ENCODE peak calls at places on chromosome 5, in nine cellular contexts. One of them, this sample, is unnamed.

GRCh38 chr5:115265220-115265619 is 2.5 kb upstream of the PGGT1B start:
- DNase-seq in neural progenitor cell: no peak
- DNase-seq in fibroblast of lung: no peak
- DNase-seq in heart right ventricle: no peak
- DNase-seq in heart left ventricle: no peak
- DNase-seq in GM12865: no peak
- DNase-seq in nephron progenitor cell: no peak
- DNase-seq in HFF-Myc: no peak
- DNase-seq in colonic mucosa: no peak
- DNase-seq in this sample: no peak

GRCh38 chr5:180866296-180866695 is 5.2 kb upstream of the ZFP62 start:
- DNase-seq in heart right ventricle: no peak
- DNase-seq in neural progenitor cell: no peak
- DNase-seq in colonic mucosa: peak
- DNase-seq in HFF-Myc: no peak
- DNase-seq in fibroblast of lung: no peak
- DNase-seq in nephron progenitor cell: no peak
- DNase-seq in GM12865: no peak
- DNase-seq in heart left ventricle: no peak
- DNase-seq in this sample: no peak

GRCh38 chr5:63686938-63687337 is 275.3 kb downstream of the HTR1A start:
- DNase-seq in HFF-Myc: no peak
- DNase-seq in colonic mucosa: no peak
- DNase-seq in heart right ventricle: no peak
- DNase-seq in fibroblast of lung: no peak
- DNase-seq in heart left ventricle: no peak
- DNase-seq in nephron progenitor cell: no peak
- DNase-seq in neural progenitor cell: no peak
- DNase-seq in GM12865: no peak
- DNase-seq in this sample: no peak

GRCh38 chr5:173896631-173897030 is 8.5 kb downstream of the CPEB4 start:
- DNase-seq in neural progenitor cell: no peak
- DNase-seq in HFF-Myc: no peak
- DNase-seq in heart right ventricle: no peak
- DNase-seq in GM12865: no peak
- DNase-seq in fibroblast of lung: no peak
- DNase-seq in colonic mucosa: no peak
- DNase-seq in nephron progenitor cell: no peak
- DNase-seq in heart left ventricle: no peak
- DNase-seq in this sample: no peak

GRCh38 chr5:39678533-39678932 is 253.8 kb upstream of the DAB2 start:
- DNase-seq in nephron progenitor cell: no peak
- DNase-seq in heart left ventricle: no peak
- DNase-seq in colonic mucosa: no peak
- DNase-seq in GM12865: no peak
- DNase-seq in HFF-Myc: no peak
- DNase-seq in fibroblast of lung: no peak
- DNase-seq in neural progenitor cell: no peak
- DNase-seq in heart right ventricle: no peak
- DNase-seq in this sample: no peak

GRCh38 chr5:174192103-174192655 is 146.7 kb downstream of the NSG2 start:
- DNase-seq in heart right ventricle: no peak
- DNase-seq in nephron progenitor cell: no peak
- DNase-seq in HFF-Myc: no peak
- DNase-seq in fibroblast of lung: no peak
- DNase-seq in colonic mucosa: no peak
- DNase-seq in heart left ventricle: no peak
- DNase-seq in GM12865: no peak
- DNase-seq in neural progenitor cell: no peak
- DNase-seq in this sample: no peak

GRCh38 chr5:142796492-142797109 is 26.4 kb downstream of the ARHGAP26 start:
- DNase-seq in HFF-Myc: no peak
- DNase-seq in heart right ventricle: no peak
- DNase-seq in heart left ventricle: no peak
- DNase-seq in colonic mucosa: peak
- DNase-seq in nephron progenitor cell: no peak
- DNase-seq in GM12865: no peak
- DNase-seq in neural progenitor cell: no peak
- DNase-seq in fibroblast of lung: no peak
- DNase-seq in this sample: no peak

GRCh38 chr5:93785475-93785874 is 44.1 kb upstream of the POU5F2 start:
- DNase-seq in heart right ventricle: no peak
- DNase-seq in fibroblast of lung: no peak
- DNase-seq in nephron progenitor cell: no peak
- DNase-seq in neural progenitor cell: no peak
- DNase-seq in heart left ventricle: no peak
- DNase-seq in HFF-Myc: no peak
- DNase-seq in colonic mucosa: no peak
- DNase-seq in GM12865: no peak
- DNase-seq in this sample: no peak

GRCh38 chr5:141850183-141850768 is 27.9 kb downstream of the PCDH1 start:
- DNase-seq in nephron progenitor cell: no peak
- DNase-seq in colonic mucosa: peak
- DNase-seq in fibroblast of lung: peak
- DNase-seq in heart left ventricle: peak
- DNase-seq in heart right ventricle: peak
- DNase-seq in GM12865: peak
- DNase-seq in neural progenitor cell: peak
- DNase-seq in HFF-Myc: no peak
- DNase-seq in this sample: peak

GRCh38 chr5:95130951-95131350 is 153.9 kb downstream of the MCTP1 start:
- DNase-seq in fibroblast of lung: peak
- DNase-seq in neural progenitor cell: no peak
- DNase-seq in GM12865: no peak
- DNase-seq in heart right ventricle: peak
- DNase-seq in heart left ventricle: peak
- DNase-seq in nephron progenitor cell: no peak
- DNase-seq in HFF-Myc: no peak
- DNase-seq in colonic mucosa: no peak
- DNase-seq in this sample: no peak

GRCh38 chr5:77144837-77145139 is 57.7 kb upstream of the ZBED3 start:
- DNase-seq in nephron progenitor cell: no peak
- DNase-seq in heart left ventricle: no peak
- DNase-seq in HFF-Myc: no peak
- DNase-seq in fibroblast of lung: no peak
- DNase-seq in colonic mucosa: no peak
- DNase-seq in GM12865: no peak
- DNase-seq in neural progenitor cell: no peak
- DNase-seq in heart right ventricle: no peak
- DNase-seq in this sample: no peak

GRCh38 chr5:124402144-124402581 is 344.3 kb downstream of the ZNF608 start:
- DNase-seq in HFF-Myc: no peak
- DNase-seq in GM12865: no peak
- DNase-seq in neural progenitor cell: no peak
- DNase-seq in fibroblast of lung: peak
- DNase-seq in heart right ventricle: no peak
- DNase-seq in nephron progenitor cell: no peak
- DNase-seq in colonic mucosa: peak
- DNase-seq in heart left ventricle: no peak
- DNase-seq in this sample: no peak

GRCh38 chr5:170278611-170279500 is 18.7 kb downstream of the LCP2 start:
- DNase-seq in heart left ventricle: no peak
- DNase-seq in colonic mucosa: peak
- DNase-seq in GM12865: peak
- DNase-seq in fibroblast of lung: no peak
- DNase-seq in neural progenitor cell: peak
- DNase-seq in HFF-Myc: no peak
- DNase-seq in heart right ventricle: peak
- DNase-seq in nephron progenitor cell: no peak
- DNase-seq in this sample: peak

GRCh38 chr5:138303365-138303764 is 28.2 kb downstream of the CDC25C start:
- DNase-seq in GM12865: no peak
- DNase-seq in neural progenitor cell: no peak
- DNase-seq in heart right ventricle: no peak
- DNase-seq in nephron progenitor cell: no peak
- DNase-seq in colonic mucosa: no peak
- DNase-seq in fibroblast of lung: peak
- DNase-seq in HFF-Myc: peak
- DNase-seq in heart left ventricle: no peak
- DNase-seq in this sample: no peak

GRCh38 chr5:126543660-126544059 is 51.4 kb downstream of the ALDH7A1 start:
- DNase-seq in HFF-Myc: no peak
- DNase-seq in nephron progenitor cell: no peak
- DNase-seq in GM12865: no peak
- DNase-seq in colonic mucosa: peak
- DNase-seq in neural progenitor cell: no peak
- DNase-seq in heart right ventricle: no peak
- DNase-seq in heart left ventricle: no peak
- DNase-seq in fibroblast of lung: no peak
- DNase-seq in this sample: no peak

GRCh38 chr5:178307266-178308045 is 74.9 kb upstream of the PHYKPL start:
- DNase-seq in HFF-Myc: no peak
- DNase-seq in fibroblast of lung: no peak
- DNase-seq in heart left ventricle: no peak
- DNase-seq in nephron progenitor cell: no peak
- DNase-seq in colonic mucosa: no peak
- DNase-seq in heart right ventricle: no peak
- DNase-seq in neural progenitor cell: no peak
- DNase-seq in GM12865: no peak
- DNase-seq in this sample: no peak

GRCh38 chr5:54753034-54753433 is 232.4 kb downstream of the ESM1 start:
- DNase-seq in fibroblast of lung: peak
- DNase-seq in neural progenitor cell: no peak
- DNase-seq in HFF-Myc: no peak
- DNase-seq in nephron progenitor cell: no peak
- DNase-seq in heart left ventricle: no peak
- DNase-seq in colonic mucosa: no peak
- DNase-seq in GM12865: peak
- DNase-seq in heart right ventricle: no peak
- DNase-seq in this sample: peak

GRCh38 chr5:72325566-72326297 is 5.6 kb downstream of the PTCD2 start:
- DNase-seq in nephron progenitor cell: no peak
- DNase-seq in heart left ventricle: no peak
- DNase-seq in fibroblast of lung: peak
- DNase-seq in GM12865: no peak
- DNase-seq in colonic mucosa: no peak
- DNase-seq in HFF-Myc: no peak
- DNase-seq in neural progenitor cell: no peak
- DNase-seq in heart right ventricle: no peak
- DNase-seq in this sample: no peak

GRCh38 chr5:149138182-149138923 is 2.9 kb upstream of the ABLIM3 start:
- DNase-seq in GM12865: no peak
- DNase-seq in heart left ventricle: no peak
- DNase-seq in colonic mucosa: no peak
- DNase-seq in neural progenitor cell: no peak
- DNase-seq in HFF-Myc: no peak
- DNase-seq in nephron progenitor cell: no peak
- DNase-seq in fibroblast of lung: no peak
- DNase-seq in heart right ventricle: peak
- DNase-seq in this sample: no peak

GRCh38 chr5:149140197-149141002 is 893 bp upstream of the ABLIM3 start:
- DNase-seq in heart right ventricle: no peak
- DNase-seq in nephron progenitor cell: no peak
- DNase-seq in fibroblast of lung: no peak
- DNase-seq in GM12865: no peak
- DNase-seq in colonic mucosa: no peak
- DNase-seq in neural progenitor cell: no peak
- DNase-seq in HFF-Myc: no peak
- DNase-seq in heart left ventricle: no peak
- DNase-seq in this sample: no peak

GRCh38 chr5:149141957-149142851 is 911 bp downstream of the ABLIM3 start:
- DNase-seq in colonic mucosa: no peak
- DNase-seq in HFF-Myc: no peak
- DNase-seq in fibroblast of lung: peak
- DNase-seq in heart left ventricle: peak
- DNase-seq in heart right ventricle: peak
- DNase-seq in neural progenitor cell: peak
- DNase-seq in GM12865: no peak
- DNase-seq in nephron progenitor cell: no peak
- DNase-seq in this sample: no peak

GRCh38 chr5:149143470-149143869 is 2.2 kb downstream of the ABLIM3 start:
- DNase-seq in heart right ventricle: peak
- DNase-seq in fibroblast of lung: peak
- DNase-seq in neural progenitor cell: no peak
- DNase-seq in heart left ventricle: peak
- DNase-seq in HFF-Myc: no peak
- DNase-seq in GM12865: no peak
- DNase-seq in colonic mucosa: no peak
- DNase-seq in nephron progenitor cell: no peak
- DNase-seq in this sample: no peak

GRCh38 chr5:149141224-149141956 is at the start of gene ABLIM3:
- DNase-seq in heart right ventricle: peak
- DNase-seq in colonic mucosa: peak
- DNase-seq in nephron progenitor cell: peak
- DNase-seq in HFF-Myc: no peak
- DNase-seq in GM12865: peak
- DNase-seq in neural progenitor cell: peak
- DNase-seq in fibroblast of lung: no peak
- DNase-seq in heart left ventricle: peak
- DNase-seq in this sample: peak
- TF ChIP-seq CTCF in heart right ventricle: peak
- TF ChIP-seq CTCF in colonic mucosa: peak
- TF ChIP-seq CTCF in nephron progenitor cell: peak
- TF ChIP-seq CTCF in HFF-Myc: peak
- TF ChIP-seq CTCF in GM12865: peak
- TF ChIP-seq CTCF in neural progenitor cell: peak
- TF ChIP-seq CTCF in fibroblast of lung: peak
- TF ChIP-seq CTCF in heart left ventricle: peak
- TF ChIP-seq CTCF in this sample: peak

GRCh38 chr5:12704955-12705354 is 800.7 kb upstream of the CTNND2 start:
- DNase-seq in fibroblast of lung: peak
- DNase-seq in heart left ventricle: no peak
- DNase-seq in heart right ventricle: no peak
- DNase-seq in colonic mucosa: no peak
- DNase-seq in HFF-Myc: no peak
- DNase-seq in nephron progenitor cell: no peak
- DNase-seq in neural progenitor cell: no peak
- DNase-seq in GM12865: no peak
- DNase-seq in this sample: no peak
- TF ChIP-seq CTCF in fibroblast of lung: no peak
- TF ChIP-seq CTCF in heart left ventricle: no peak
- TF ChIP-seq CTCF in heart right ventricle: no peak
- TF ChIP-seq CTCF in colonic mucosa: no peak
- TF ChIP-seq CTCF in HFF-Myc: no peak
- TF ChIP-seq CTCF in nephron progenitor cell: peak
- TF ChIP-seq CTCF in neural progenitor cell: peak
- TF ChIP-seq CTCF in GM12865: no peak
- TF ChIP-seq CTCF in this sample: no peak

GRCh38 chr5:157747766-157748700 is 4.5 kb downstream of the LSM11 start:
- DNase-seq in heart left ventricle: no peak
- DNase-seq in neural progenitor cell: no peak
- DNase-seq in GM12865: no peak
- DNase-seq in heart right ventricle: no peak
- DNase-seq in colonic mucosa: no peak
- DNase-seq in nephron progenitor cell: no peak
- DNase-seq in HFF-Myc: no peak
- DNase-seq in fibroblast of lung: peak
- DNase-seq in this sample: no peak
- TF ChIP-seq CTCF in heart left ventricle: no peak
- TF ChIP-seq CTCF in neural progenitor cell: no peak
- TF ChIP-seq CTCF in GM12865: no peak
- TF ChIP-seq CTCF in heart right ventricle: no peak
- TF ChIP-seq CTCF in colonic mucosa: no peak
- TF ChIP-seq CTCF in nephron progenitor cell: no peak
- TF ChIP-seq CTCF in HFF-Myc: no peak
- TF ChIP-seq CTCF in fibroblast of lung: no peak
- TF ChIP-seq CTCF in this sample: no peak

DNA sequence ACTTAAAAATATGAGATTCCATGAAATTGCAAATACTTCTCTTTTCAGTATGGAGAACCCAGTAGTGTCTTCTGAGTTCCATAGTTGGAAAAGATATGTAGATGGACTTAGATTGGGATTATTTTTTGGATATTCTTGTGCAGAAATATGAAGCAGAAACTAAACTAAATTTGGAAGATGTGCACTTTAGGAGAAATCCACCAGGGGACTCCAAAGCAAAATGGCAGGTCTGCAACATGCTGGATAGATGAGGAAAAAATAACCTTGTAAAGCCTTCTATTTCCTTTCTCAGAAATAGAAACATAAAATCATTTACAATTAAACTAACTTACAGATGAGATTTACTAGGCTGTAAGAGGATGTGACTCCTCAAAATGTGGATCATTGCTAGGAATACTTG is 49.2 kb upstream of the MINAR2 start:
- DNase-seq in GM12865: no peak
- DNase-seq in colonic mucosa: no peak
- DNase-seq in nephron progenitor cell: no peak
- DNase-seq in neural progenitor cell: no peak
- DNase-seq in heart right ventricle: no peak
- DNase-seq in HFF-Myc: no peak
- DNase-seq in heart left ventricle: no peak
- DNase-seq in fibroblast of lung: no peak
- DNase-seq in this sample: no peak
- TF ChIP-seq CTCF in GM12865: no peak
- TF ChIP-seq CTCF in colonic mucosa: no peak
- TF ChIP-seq CTCF in nephron progenitor cell: no peak
- TF ChIP-seq CTCF in neural progenitor cell: peak
- TF ChIP-seq CTCF in heart right ventricle: no peak
- TF ChIP-seq CTCF in HFF-Myc: peak
- TF ChIP-seq CTCF in heart left ventricle: no peak
- TF ChIP-seq CTCF in fibroblast of lung: peak
- TF ChIP-seq CTCF in this sample: no peak